ENCODE peak calls at places on chromosomes 12 and 14, in six cellular contexts. D is neural crest cell; M is fibroblast of lung; E is IMR-90; K is nephron progenitor cell; S is activated effector memory CD4-positive, alpha-beta T cell treated with Interleukin-2 at 50 U/mL for 16 hours. X is an unnamed sample.
A peak's percentile ranks its signal among the peaks of the same experiment; 100 is the strongest.

GRCh38 chr14:104604461-104605449 is at the start of gene TMEM179:
- DNase-seq in S (no peak), M (no peak), K (peak; percentile 88), E (peak; percentile 4), D (peak; percentile 65), X (peak; percentile 76)

GRCh38 chr12:109715310-109716091 is 1.9 kb downstream of the FAM222A start:
- DNase-seq in M (no peak), S (no peak), D (no peak), E (no peak), K (peak; percentile 61), X (peak; percentile 87)

GRCh38 chr14:74942608-74943007 is 12.8 kb downstream of the PGF start:
- DNase-seq in S (no peak), E (no peak), D (no peak), K (no peak), M (no peak), X (no peak)

GRCh38 chr14:76926521-76927251 is 100.5 kb downstream of the LRRC74A start:
- DNase-seq in M (peak; percentile 80), D (no peak), S (peak; percentile 41), K (peak; percentile 51), E (peak; percentile 58), X (peak; percentile 73)

GRCh38 chr12:132881853-132882252 is 5.6 kb downstream of the CHFR start:
- DNase-seq in S (no peak), E (peak; percentile 78), K (no peak), M (peak; percentile 61), D (no peak), X (no peak)

GRCh38 chr14:59344711-59345455 is 120.3 kb downstream of the GPR135 start:
- DNase-seq in D (no peak), M (no peak), E (no peak), K (no peak), S (no peak), X (no peak)

GRCh38 chr12:65536876-65537661 is 258.6 kb downstream of the MSRB3 start:
- DNase-seq in S (no peak), D (no peak), E (peak; percentile 100), K (no peak), M (peak; percentile 100), X (no peak)

GRCh38 chr12:68359669-68360068 is 27.5 kb upstream of the MDM1 start:
- DNase-seq in K (no peak), M (no peak), D (no peak), S (no peak), E (no peak), X (no peak)

GRCh38 chr12:120252071-120252906 is 13.2 kb downstream of the PXN start:
- DNase-seq in M (no peak), S (peak; percentile 75), D (no peak), E (no peak), K (no peak), X (no peak)